ENCODE peak calls at places on chromosomes 16 and 17, in four cellular contexts. I, F, Z and Q are unnamed samples.

GRCh38 chr17:35257080-35257701 is 14.3 kb downstream of the SLFN5 start:
- DNase-seq in I (peak), F (peak), Z (no peak), Q (peak)

GRCh38 chr17:4586043-4586442 is 1.7 kb downstream of the SMTNL2 start:
- DNase-seq in I (no peak), F (no peak), Z (no peak), Q (no peak)

GRCh38 chr17:48555183-48555615 is 10.3 kb upstream of the HOXB2 start:
- DNase-seq in I (no peak), F (peak), Z (no peak), Q (no peak)

GRCh38 chr17:78324391-78325075 is 35.3 kb downstream of the SOCS3 start:
- DNase-seq in I (peak), F (peak), Z (no peak), Q (peak)

GRCh38 chr16:57134982-57135381 is 42.6 kb downstream of the CPNE2 start:
- DNase-seq in I (no peak), F (no peak), Z (no peak), Q (no peak)

GRCh38 chr17:82926716-82927115 is 86.9 kb upstream of the ZNF750 start:
- DNase-seq in I (peak), F (no peak), Z (no peak), Q (no peak)

GRCh38 chr16:66135376-66135775 is 231.1 kb upstream of the CDH5 start:
- DNase-seq in I (no peak), F (peak), Z (no peak), Q (peak)

GRCh38 chr17:41655611-41656111 is 31.3 kb upstream of the KRT17 start:
- DNase-seq in I (peak), F (no peak), Z (no peak), Q (no peak)

GRCh38 chr16:27238016-27238587 is 30.5 kb downstream of the NSMCE1 start:
- DNase-seq in I (peak), F (no peak), Z (no peak), Q (no peak)

GRCh38 chr17:81960130-81960958 is 643 bp downstream of the NOTUM start:
- DNase-seq in I (no peak), F (no peak), Z (no peak), Q (no peak)

GRCh38 chr17:29827179-29827578 is 102.8 kb downstream of the SSH2 start:
- DNase-seq in I (no peak), F (no peak), Z (no peak), Q (peak)

GRCh38 chr16:2857451-2858244 is at the start of gene PRSS22:
- DNase-seq in I (peak), F (no peak), Z (no peak), Q (no peak)

GRCh38 chr17:8121531-8122390 is 2.1 kb downstream of the HES7 start:
- DNase-seq in I (no peak), F (peak), Z (no peak), Q (peak)

GRCh38 chr16:70715113-70715711 is 29.4 kb upstream of the MTSS2 start:
- DNase-seq in I (peak), F (peak), Z (no peak), Q (peak)

GRCh38 chr16:19472487-19472886 is 49.4 kb downstream of the GDE1 start:
- DNase-seq in I (no peak), F (no peak), Z (no peak), Q (no peak)

DNA sequence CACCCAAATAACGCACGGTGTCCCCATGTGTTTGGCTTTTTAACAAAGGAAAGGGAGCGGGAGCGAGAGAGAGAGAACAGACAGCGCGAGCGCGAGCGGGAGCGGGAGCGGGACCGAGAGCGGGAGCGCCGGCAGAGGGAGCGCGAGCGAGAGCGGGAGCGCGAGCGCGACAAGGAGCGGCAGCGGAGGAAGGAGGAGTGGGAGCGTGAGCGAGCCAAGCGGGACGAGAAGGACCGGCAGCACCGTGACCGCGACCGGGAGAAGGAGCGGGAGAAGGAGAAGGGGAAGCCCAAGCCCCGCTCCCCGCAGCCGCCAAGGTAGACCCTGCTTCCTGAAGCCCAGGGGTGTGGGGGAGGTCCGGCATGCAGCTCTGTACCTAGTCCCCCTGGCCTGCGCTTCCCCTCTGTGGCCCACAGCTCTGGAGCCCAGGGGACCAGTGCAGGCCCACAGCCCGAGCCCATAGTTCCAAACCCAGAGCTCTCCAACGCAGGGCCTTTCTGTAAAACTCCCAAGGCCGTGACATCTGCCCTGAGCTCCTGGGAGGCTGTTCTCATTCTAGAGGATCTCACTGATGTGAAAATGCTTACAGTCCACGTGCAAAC is 27.1 kb upstream of the IL17C start:
- DNase-seq in I (no peak), F (no peak), Z (no peak), Q (no peak)
- TF ChIP-seq CTCF in I (no peak), F (no peak), Z (no peak), Q (peak)

GRCh38 chr16:50275428-50276127 is 9.2 kb downstream of the ADCY7 start:
- DNase-seq in I (no peak), F (no peak), Z (no peak), Q (no peak)
- H3K4me3 ChIP-seq in I (peak), F (no peak), Z (no peak), Q (no peak)

DNA sequence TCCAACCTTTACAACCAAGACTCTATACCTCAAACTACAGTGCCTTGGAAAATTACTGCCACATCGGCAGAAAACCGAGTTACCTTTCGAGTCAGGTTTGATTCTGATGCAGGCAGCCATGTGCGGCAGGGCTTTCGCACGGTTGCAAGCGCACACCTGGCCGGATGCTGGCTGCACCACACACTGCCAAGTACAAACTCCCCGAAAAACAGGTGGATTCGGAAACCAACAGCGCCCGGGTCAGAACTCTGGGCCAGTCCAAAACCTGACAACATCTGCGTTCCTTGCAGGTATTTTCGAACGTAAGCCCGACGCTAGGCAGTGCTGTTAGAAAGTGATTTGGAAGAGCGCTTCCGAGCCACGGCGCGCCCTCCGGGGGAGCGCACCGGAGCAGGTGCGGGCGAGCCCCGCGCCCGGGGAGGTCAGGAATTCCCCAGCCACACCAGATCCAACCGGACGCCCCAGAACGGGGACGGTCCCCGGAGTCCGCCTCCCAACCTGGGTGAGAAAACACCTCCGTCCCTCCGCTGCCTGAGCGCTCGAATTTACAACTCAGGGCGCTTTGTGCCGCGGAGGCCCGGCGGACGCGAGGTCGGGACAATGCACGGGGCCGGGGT is 1.2 kb downstream of the USP7 start:
- DNase-seq in I (no peak), F (no peak), Z (peak), Q (peak)
- TF ChIP-seq CTCF in I (no peak), F (no peak), Z (no peak), Q (peak)

GRCh38 chr17:73283250-73283649 is 21.6 kb upstream of the CPSF4L start:
- DNase-seq in I (no peak), F (no peak), Z (no peak), Q (no peak)
- H3K4me3 ChIP-seq in I (no peak), F (no peak), Z (no peak), Q (no peak)

GRCh38 chr17:49554694-49555494 is 20.8 kb upstream of the NXPH3 start:
- DNase-seq in I (no peak), F (no peak), Z (no peak), Q (no peak)

GRCh38 chr17:49553676-49554335 is 21.9 kb upstream of the NXPH3 start:
- DNase-seq in I (no peak), F (no peak), Z (no peak), Q (no peak)

GRCh38 chr17:49556183-49556943 is 19.3 kb upstream of the NXPH3 start:
- DNase-seq in I (peak), F (peak), Z (no peak), Q (peak)

GRCh38 chr17:49555495-49556018 is 20.1 kb upstream of the NXPH3 start:
- DNase-seq in I (no peak), F (no peak), Z (no peak), Q (no peak)

DNA sequence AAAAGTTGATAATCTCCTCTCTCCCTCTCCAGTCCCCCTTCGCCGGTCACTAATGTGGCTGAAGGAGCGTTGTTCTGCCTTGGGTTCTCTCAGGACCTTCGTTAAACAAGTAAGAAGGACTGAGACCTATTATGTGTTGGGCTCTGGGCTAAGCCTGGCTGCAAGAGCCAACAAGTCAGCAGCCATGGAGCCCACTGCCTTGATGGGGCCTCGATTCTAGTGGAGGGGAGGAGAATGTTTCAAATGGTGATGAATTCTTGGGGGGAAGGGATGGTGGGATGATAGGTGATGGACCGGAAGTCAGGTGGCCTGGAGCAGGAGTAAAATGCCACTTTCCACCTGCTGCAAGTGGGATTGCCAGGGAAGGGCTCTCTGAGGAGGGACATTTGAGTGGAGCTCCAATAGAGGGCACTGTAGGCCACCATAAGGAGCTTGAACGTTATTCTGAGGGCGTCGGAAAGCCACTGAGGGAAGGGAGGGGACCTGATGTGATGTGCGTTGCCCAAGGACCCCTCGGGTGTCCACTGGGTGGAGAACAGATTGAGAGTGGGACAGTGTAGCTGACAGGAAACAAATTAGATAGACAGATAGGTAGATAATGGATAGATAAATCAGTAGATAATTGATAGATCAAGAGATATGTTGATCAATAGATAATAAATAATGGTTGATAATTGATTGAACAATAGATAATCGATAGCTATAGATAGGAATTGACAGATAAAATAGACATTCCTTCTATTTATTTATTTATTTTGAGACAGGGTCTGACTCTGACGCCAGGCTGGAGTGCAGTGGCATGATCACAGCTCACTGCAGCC is 18.3 kb upstream of the NXPH3 start:
- DNase-seq in I (no peak), F (peak), Z (no peak), Q (peak)
- TF ChIP-seq CTCF in I (peak), F (peak), Z (peak), Q (peak)

DNA sequence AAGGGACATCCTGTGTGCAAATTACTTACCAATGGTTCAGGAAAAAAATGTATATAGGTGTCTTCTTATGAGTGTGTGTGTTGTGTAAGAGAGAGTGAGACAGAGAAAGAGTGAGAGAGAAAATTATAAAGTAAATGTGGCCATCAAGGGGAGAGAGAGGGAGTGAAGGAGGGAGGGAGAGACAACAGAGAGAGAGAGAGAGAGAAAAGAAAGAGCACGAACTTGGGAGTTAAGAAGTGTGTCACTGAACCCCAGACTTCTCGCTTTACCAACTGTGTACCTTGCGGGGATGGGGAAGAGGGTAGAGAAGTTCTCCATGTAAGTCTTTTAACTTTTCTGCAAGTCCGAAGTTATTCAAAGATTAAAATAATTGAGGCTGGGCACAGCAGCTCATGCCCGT is 28.8 kb upstream of the ARL4D start:
- DNase-seq in I (no peak), F (no peak), Z (no peak), Q (no peak)
- H3K4me3 ChIP-seq in I (peak), F (no peak), Z (no peak), Q (no peak)

GRCh38 chr17:39889200-39889599 is 21.2 kb downstream of the ZPBP2 start:
- DNase-seq in I (no peak), F (no peak), Z (no peak), Q (no peak)

DNA sequence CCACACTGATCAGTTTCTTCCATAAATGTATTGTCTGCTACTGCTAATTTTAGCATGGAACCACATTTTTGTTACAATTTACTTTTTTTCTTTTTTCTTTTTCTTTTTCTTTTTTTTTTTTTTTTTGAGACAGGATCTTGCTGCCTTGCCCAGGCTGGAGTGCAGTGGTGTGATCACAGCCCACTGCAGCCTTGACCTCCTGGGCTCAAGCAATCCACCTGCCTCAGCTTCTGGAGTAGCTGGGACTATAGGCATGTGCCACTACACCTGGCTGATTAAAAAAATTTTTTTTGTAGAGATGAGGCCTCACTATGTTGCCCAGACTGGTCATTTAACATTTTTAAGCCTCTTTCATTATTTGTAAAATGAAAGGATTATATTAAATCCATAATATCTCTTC is 19.1 kb downstream of the ZPBP2 start:
- DNase-seq in I (no peak), F (no peak), Z (no peak), Q (no peak)
- TF ChIP-seq CTCF in I (no peak), F (no peak), Z (no peak), Q (no peak)